ENCODE peak calls at places on chromosomes 16 and 17, in eight cellular contexts. W, V, P, B, Z, F, R and X are unnamed samples.

GRCh38 chr17:42337442-42337841 is 49.1 kb downstream of the STAT5A start:
- DNase-seq in W (peak), V (no peak), B (no peak), P (no peak), F (peak), Z (peak), R (no peak), X (peak)

GRCh38 chr16:85612801-85613608 is at the start of gene GSE1:
- DNase-seq in F (peak), V (peak), Z (peak), B (peak), W (peak), P (peak), R (peak), X (peak)

GRCh38 chr17:28370744-28371103 is 617 bp upstream of the VTN start:
- DNase-seq in F (no peak), Z (no peak), W (no peak), V (no peak), P (no peak), B (no peak), R (no peak), X (no peak)

GRCh38 chr17:48051706-48052486 is 3.7 kb downstream of the NFE2L1 start:
- DNase-seq in W (peak), Z (peak), P (peak), V (peak), B (no peak), F (no peak), R (no peak), X (peak)

GRCh38 chr16:14347706-14348105 is 276.6 kb downstream of the MRTFB start:
- DNase-seq in W (no peak), R (no peak), B (no peak), P (no peak), F (no peak), Z (no peak), V (peak), X (no peak)

GRCh38 chr16:4599037-4599436 is 15.7 kb downstream of the UBALD1 start:
- DNase-seq in B (no peak), Z (no peak), V (no peak), R (no peak), W (no peak), P (no peak), F (no peak), X (no peak)

GRCh38 chr17:78250891-78251772 is 19.7 kb downstream of the TMEM235 start:
- DNase-seq in F (peak), R (peak), V (peak), W (peak), Z (peak), P (peak), B (peak), X (peak)

GRCh38 chr16:2779978-2780898 is 3.2 kb upstream of the ELOB start:
- DNase-seq in F (no peak), R (no peak), V (no peak), Z (no peak), P (no peak), W (no peak), B (no peak), X (no peak)

GRCh38 chr17:3978421-3979275 is 14.4 kb upstream of the ATP2A3 start:
- DNase-seq in R (no peak), V (no peak), B (no peak), F (peak), W (no peak), P (peak), Z (no peak), X (no peak)

GRCh38 chr16:2473425-2473926 is 1.5 kb upstream of the TBC1D24 start:
- DNase-seq in F (no peak), B (peak), Z (no peak), R (no peak), V (no peak), W (no peak), P (no peak), X (no peak)

GRCh38 chr16:23207485-23207884 is 24.9 kb downstream of the SCNN1G start:
- DNase-seq in W (no peak), R (no peak), V (no peak), B (no peak), F (no peak), P (no peak), Z (no peak), X (no peak)

GRCh38 chr16:50567651-50568050 is 19.5 kb downstream of the NKD1 start:
- DNase-seq in P (no peak), V (no peak), W (no peak), F (no peak), Z (no peak), R (no peak), B (no peak), X (no peak)
- H3K4me3 ChIP-seq in P (no peak), V (no peak), W (no peak), F (no peak), Z (no peak), R (no peak), B (no peak), X (no peak)

DNA sequence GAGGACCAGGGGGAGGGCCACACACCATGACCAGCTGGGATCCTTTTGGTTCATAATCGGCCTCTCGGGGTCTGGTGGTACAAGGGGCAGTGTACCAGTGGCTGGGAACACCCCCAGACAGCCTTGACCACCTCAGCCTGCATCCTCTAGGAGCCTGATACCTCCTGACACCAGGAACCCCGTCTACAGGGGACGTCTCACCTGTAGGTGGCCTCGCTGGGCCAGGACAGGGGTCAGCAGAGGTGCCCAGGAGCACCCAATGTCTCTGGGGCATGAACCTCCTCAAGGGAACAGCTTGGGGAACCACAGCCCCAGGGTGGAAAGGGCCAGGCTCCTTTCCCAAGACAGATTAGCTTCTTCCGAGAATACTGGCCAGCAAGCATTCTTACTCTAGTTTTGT is 2.5 kb upstream of the METRNL start:
- DNase-seq in Z (peak), V (no peak), B (no peak), W (no peak), F (no peak), R (peak), P (no peak), X (no peak)
- TF ChIP-seq CTCF in Z (peak), V (peak), B (peak), W (peak), F (no peak), R (peak), P (peak), X (peak)

DNA sequence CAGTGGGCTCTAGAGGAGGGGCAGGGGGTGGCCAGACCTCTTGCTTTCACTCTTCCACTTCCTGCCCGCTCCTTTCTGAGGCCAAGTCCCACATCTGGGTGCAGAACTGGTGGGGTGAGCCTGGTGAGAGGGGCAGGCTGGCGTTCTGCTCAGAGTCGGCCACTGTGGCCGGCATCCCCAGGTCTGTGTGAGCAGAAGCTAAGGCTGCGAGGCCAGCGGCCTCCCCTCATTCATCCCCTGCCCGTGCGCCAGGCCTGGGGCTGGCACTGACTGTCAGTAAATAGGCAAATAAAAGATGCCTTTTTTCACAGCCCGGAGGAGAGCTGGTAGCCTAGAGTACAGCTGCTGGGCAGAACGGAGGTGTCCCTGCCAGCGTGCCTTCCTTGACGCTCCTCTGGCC is 1.2 kb downstream of the DEF8 start:
- DNase-seq in F (no peak), P (no peak), Z (no peak), V (no peak), W (no peak), R (no peak), B (no peak), X (no peak)
- H3K4me3 ChIP-seq in F (no peak), P (peak), Z (no peak), V (peak), W (peak), R (peak), B (peak), X (peak)

GRCh38 chr17:81420769-81421462 is 25.7 kb downstream of the BAHCC1 start:
- DNase-seq in B (no peak), Z (no peak), R (peak), V (peak), P (peak), F (no peak), W (peak), X (peak)
- TF ChIP-seq CTCF in B (no peak), Z (no peak), R (no peak), V (no peak), P (no peak), F (no peak), W (no peak), X (no peak)

DNA sequence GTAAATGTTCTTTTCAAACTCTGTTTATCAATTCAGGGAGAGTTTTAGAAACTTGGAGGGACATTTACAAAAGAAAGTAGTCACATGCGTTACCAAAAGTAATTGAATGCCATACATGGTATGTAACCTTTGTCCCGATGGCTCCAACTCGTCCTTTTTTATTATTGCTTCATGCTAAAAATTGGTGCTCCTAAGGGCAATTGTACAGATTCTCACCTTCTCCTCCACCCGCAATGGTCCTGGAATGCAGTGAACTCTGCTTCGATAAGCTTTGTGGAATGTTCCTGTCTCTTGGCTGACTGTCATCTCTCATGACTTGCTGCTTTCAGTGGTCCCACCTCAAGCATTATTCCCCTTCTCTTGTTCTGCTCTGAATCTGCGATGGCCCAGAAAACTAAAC is 20.9 kb downstream of the GNAO1 start:
- DNase-seq in F (no peak), R (no peak), Z (no peak), B (no peak), V (no peak), P (no peak), W (no peak), X (no peak)
- H3K4me3 ChIP-seq in F (no peak), R (no peak), Z (no peak), B (no peak), V (no peak), P (no peak), W (no peak), X (no peak)